ENCODE peak calls at places on chromosomes 6 and 20, in four cellular contexts. J is nephron progenitor cell, E is amniotic stem cell, Q is retina. P is an unnamed sample.

GRCh38 chr6:11333292-11333849 is 100.9 kb upstream of the NEDD9 start:
- DNase-seq in Q (no peak), E (no peak), J (no peak), P (no peak)

GRCh38 chr20:38863024-38863851 is 57.7 kb downstream of the PPP1R16B start:
- DNase-seq in E (no peak), Q (no peak), J (no peak), P (no peak)

GRCh38 chr20:6746901-6747609 is 20.4 kb upstream of the BMP2 start:
- DNase-seq in Q (no peak), E (no peak), J (no peak), P (no peak)

GRCh38 chr6:56959094-56959493 is 4.2 kb downstream of the BEND6 start:
- DNase-seq in E (no peak), Q (no peak), J (no peak), P (no peak)

GRCh38 chr6:25172819-25173218 is 106.4 kb upstream of the CARMIL1 start:
- DNase-seq in J (no peak), E (peak), Q (no peak), P (no peak)

GRCh38 chr20:1423206-1423605 is 30.4 kb upstream of the FKBP1A start:
- DNase-seq in J (no peak), Q (no peak), E (no peak), P (no peak)

GRCh38 chr6:12504325-12504966 is 212.1 kb upstream of the PHACTR1 start:
- DNase-seq in Q (no peak), J (no peak), E (no peak), P (no peak)

GRCh38 chr6:33172307-33173227 is 19.7 kb downstream of the COL11A2 start:
- DNase-seq in Q (no peak), J (peak), E (no peak), P (no peak)

GRCh38 chr6:56532766-56533551 is 109.7 kb downstream of the DST start:
- DNase-seq in E (no peak), Q (no peak), J (no peak), P (no peak)

GRCh38 chr6:18177566-18177965 is 22.3 kb downstream of the KDM1B start:
- DNase-seq in Q (no peak), J (no peak), E (no peak), P (no peak)

GRCh38 chr6:31663087-31663960 is 1.5 kb downstream of the GPANK1 start:
- DNase-seq in Q (no peak), E (no peak), J (no peak), P (no peak)

GRCh38 chr6:57013501-57013900 is 33.0 kb upstream of the KIAA1586 start:
- DNase-seq in Q (no peak), E (peak), J (no peak), P (no peak)

GRCh38 chr6:169165031-169165430 is 88.6 kb downstream of the THBS2 start:
- DNase-seq in Q (no peak), J (no peak), E (no peak), P (no peak)

GRCh38 chr6:163754866-163755265 is 340.3 kb downstream of the QKI start:
- DNase-seq in E (no peak), J (no peak), Q (no peak), P (no peak)

GRCh38 chr6:68880050-68880449 is 245.0 kb downstream of the ADGRB3 start:
- DNase-seq in E (no peak), Q (no peak), J (no peak), P (peak)

GRCh38 chr6:112205521-112206458 is 48.6 kb downstream of the LAMA4 start:
- DNase-seq in J (no peak), E (no peak), Q (no peak), P (no peak)

GRCh38 chr20:407097-407952 is 774 bp upstream of the RBCK1 start:
- DNase-seq in J (peak), E (peak), Q (peak), P (peak)

GRCh38 chr6:3844097-3844463 is 5.1 kb upstream of the FAM50B start:
- DNase-seq in E (no peak), Q (no peak), J (no peak), P (no peak)

GRCh38 chr20:58597021-58597940 is 53.8 kb upstream of the STX16 start:
- DNase-seq in J (peak), Q (peak), E (no peak), P (peak)

GRCh38 chr20:32150291-32150848 is 40.9 kb downstream of the TM9SF4 start:
- DNase-seq in J (no peak), Q (no peak), E (no peak), P (no peak)

GRCh38 chr6:15293674-15294073 is 47.8 kb downstream of the JARID2 start:
- DNase-seq in J (no peak), Q (no peak), E (no peak), P (no peak)

GRCh38 chr6:11918739-11919605 is 93.1 kb upstream of the HIVEP1 start:
- DNase-seq in E (peak), J (no peak), Q (peak), P (no peak)

GRCh38 chr6:5119090-5119951 is 34.2 kb downstream of the PPP1R3G start:
- DNase-seq in E (no peak), J (no peak), Q (no peak), P (no peak)

P was measured in SK-N-DZ.